ENCODE peak calls at places on chromosomes 12 and 14, in five cellular contexts. J, K, Q, C and A are unnamed samples.

GRCh38 chr12:14471497-14471896 is 96.2 kb downstream of the PLBD1 start:
- DNase-seq in J (no peak), K (no peak), Q (no peak), C (no peak), A (no peak)

GRCh38 chr12:1050059-1050707 is 59.2 kb downstream of the ERC1 start:
- DNase-seq in J (no peak), K (no peak), Q (no peak), C (no peak), A (no peak)

GRCh38 chr12:84497819-84498218 is 414.8 kb downstream of the SLC6A15 start:
- DNase-seq in J (no peak), K (no peak), Q (no peak), C (no peak), A (peak)

GRCh38 chr14:105411017-105411941 is 8.3 kb upstream of the MTA1 start:
- DNase-seq in J (peak), K (no peak), Q (no peak), C (peak), A (no peak)

GRCh38 chr12:72271401-72271740 is 799 bp upstream of the TRHDE start:
- DNase-seq in J (peak), K (no peak), Q (no peak), C (no peak), A (peak)

GRCh38 chr14:76918176-76918750 is 92.1 kb downstream of the LRRC74A start:
- DNase-seq in J (peak), K (no peak), Q (peak), C (peak), A (peak)

GRCh38 chr12:17976202-17976601 is 113.8 kb downstream of the RERGL start:
- DNase-seq in J (no peak), K (no peak), Q (no peak), C (no peak), A (no peak)

GRCh38 chr14:69315302-69315701 is 55.3 kb downstream of the GALNT16 start:
- DNase-seq in J (peak), K (no peak), Q (peak), C (peak), A (no peak)

GRCh38 chr14:37623552-37623951 is 28.1 kb downstream of the TTC6 start:
- DNase-seq in J (no peak), K (peak), Q (no peak), C (no peak), A (peak)

GRCh38 chr14:71403673-71404072 is 496.4 kb downstream of the PCNX1 start:
- DNase-seq in J (no peak), K (no peak), Q (no peak), C (peak), A (peak)
- TF ChIP-seq CTCF in J (peak), K (no peak), Q (no peak), C (peak), A (peak)

GRCh38 chr12:116759783-116760581 is 21.9 kb downstream of the RNFT2 start:
- DNase-seq in J (no peak), K (no peak), Q (no peak), C (peak), A (no peak)
- TF ChIP-seq CTCF in J (no peak), K (no peak), Q (no peak), C (no peak), A (no peak)

GRCh38 chr12:128059621-128060370 is 207.2 kb upstream of the TMEM132C start:
- DNase-seq in J (no peak), K (no peak), Q (peak), C (no peak), A (no peak)

GRCh38 chr12:128057586-128057985 is 209.4 kb upstream of the TMEM132C start:
- DNase-seq in J (no peak), K (no peak), Q (peak), C (no peak), A (no peak)

GRCh38 chr12:128052777-128053176 is 214.2 kb upstream of the TMEM132C start:
- DNase-seq in J (no peak), K (no peak), Q (peak), C (no peak), A (no peak)

GRCh38 chr12:128055567-128055966 is 211.4 kb upstream of the TMEM132C start:
- DNase-seq in J (no peak), K (no peak), Q (peak), C (no peak), A (no peak)

GRCh38 chr12:128056299-128056885 is 210.6 kb upstream of the TMEM132C start:
- DNase-seq in J (no peak), K (no peak), Q (peak), C (no peak), A (no peak)
- TF ChIP-seq CTCF in J (no peak), K (no peak), Q (no peak), C (no peak), A (no peak)

GRCh38 chr12:118035194-118036041 is 18.9 kb downstream of the RFC5 start:
- DNase-seq in J (no peak), K (peak), Q (no peak), C (no peak), A (no peak)
- TF ChIP-seq CTCF in J (no peak), K (no peak), Q (no peak), C (no peak), A (peak)

DNA sequence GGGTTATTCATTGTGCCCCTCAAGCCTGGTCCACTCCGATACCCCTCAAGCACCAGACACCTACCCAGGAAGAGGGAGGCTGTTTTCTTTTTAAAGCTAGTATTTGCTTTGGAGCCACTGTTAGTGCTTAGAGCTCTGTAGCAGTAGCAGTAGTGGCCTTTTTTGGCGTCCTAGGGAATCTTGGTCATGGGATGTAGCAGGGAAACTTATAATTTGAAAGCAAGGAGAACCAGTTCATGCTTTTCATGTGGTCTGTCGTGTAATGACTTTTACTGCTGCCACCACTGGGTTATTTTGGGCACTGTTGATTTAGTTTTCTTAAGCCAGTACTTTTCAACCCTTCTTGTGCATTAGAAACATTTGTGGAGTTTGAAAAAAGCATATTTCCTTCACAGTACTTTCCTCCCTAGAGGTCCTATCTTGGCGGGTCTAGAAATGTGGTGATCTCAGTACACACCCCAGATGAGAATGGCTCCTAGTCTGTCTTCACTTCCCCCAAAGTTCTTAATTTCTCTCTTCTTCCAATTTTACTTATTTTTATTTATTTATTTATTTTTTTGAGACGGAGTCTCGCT is 49.7 kb downstream of the MARK3 start:
- DNase-seq in J (no peak), K (no peak), Q (no peak), C (no peak), A (no peak)
- TF ChIP-seq CTCF in J (no peak), K (no peak), Q (no peak), C (no peak), A (no peak)

DNA sequence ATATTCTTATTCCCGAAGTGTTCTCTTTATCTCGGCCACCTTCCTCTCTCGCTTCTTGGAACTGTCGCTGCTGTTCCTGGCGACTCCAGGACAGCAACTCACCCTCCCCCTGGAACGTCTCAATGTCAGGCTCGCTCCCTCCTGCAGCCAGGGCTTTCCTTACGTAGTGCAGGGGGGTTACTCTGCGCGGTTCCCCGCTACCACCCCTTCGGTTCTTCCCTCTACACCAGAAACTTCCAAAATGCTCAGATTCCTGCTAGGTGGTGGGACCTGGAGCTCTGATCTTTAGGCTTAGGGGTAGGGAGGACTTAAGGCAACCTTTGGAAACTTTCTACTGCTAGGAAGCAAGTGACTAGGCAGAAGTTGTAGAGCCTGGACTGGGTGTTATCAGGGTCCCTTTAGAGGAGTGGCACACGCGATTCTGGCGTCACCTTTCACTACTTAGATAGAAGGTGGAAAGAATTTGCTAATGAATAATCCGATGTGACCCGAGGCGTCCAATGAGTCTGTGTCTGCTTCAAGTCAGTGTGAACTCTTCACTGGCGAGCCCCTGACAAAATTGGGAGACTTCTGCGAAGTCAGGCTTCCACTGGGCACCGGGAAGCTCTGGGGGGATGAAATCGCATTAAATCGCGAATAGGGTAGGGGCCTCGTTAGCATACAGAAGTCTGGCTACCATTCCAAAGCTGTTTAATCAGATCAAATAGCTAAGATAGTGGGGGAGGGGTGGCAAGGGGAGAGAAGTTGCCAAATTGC is 900 bp upstream of the DPF3 start:
- DNase-seq in J (no peak), K (no peak), Q (no peak), C (peak), A (no peak)
- TF ChIP-seq CTCF in J (no peak), K (no peak), Q (no peak), C (no peak), A (no peak)

DNA sequence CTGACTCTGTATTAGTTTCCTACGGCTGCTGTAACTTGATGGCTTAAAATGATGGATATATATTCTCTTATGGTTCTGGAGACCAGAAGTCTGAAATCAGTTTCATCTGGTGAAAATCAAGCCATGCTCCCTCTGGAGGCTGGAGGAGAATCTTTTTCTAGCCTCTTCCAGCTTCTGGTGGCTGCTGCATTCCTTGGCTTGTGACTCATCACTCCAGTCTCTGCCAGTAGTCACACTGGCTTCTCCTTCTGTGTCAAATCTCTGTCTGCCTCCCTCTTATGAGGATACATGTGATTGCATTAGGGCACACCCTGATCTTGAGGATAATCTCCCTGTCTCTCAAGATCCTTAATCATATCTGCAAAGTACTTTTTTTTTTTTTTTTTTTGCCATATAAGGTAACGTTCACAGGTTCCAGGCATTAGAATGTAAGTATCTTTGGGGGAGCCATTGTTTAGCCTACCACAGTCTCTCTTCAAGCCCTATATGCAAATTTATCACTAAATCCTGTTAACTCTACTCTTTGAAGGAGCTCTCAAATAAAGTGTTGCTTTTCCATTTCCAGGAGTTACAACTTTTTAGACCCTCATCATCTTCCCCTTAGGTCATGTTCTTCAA is 17.8 kb downstream of the DNAL1 start:
- DNase-seq in J (no peak), K (peak), Q (no peak), C (no peak), A (peak)
- TF ChIP-seq CTCF in J (no peak), K (peak), Q (peak), C (peak), A (peak)